ENCODE peak calls at places on chromosomes 2 and 18, in five cellular contexts. R is GM12878, O is PC-9, C is left ventricle myocardium inferior, P is left lung. Z is an unnamed sample.

GRCh38 chr2:241116606-241117560 is 14.8 kb upstream of the MTERF4 start:
- DNase-seq in P (no peak), R (no peak), O (no peak), C (no peak), Z (no peak)

GRCh38 chr2:37389395-37389794 is 45.0 kb downstream of the QPCT start:
- DNase-seq in P (no peak), C (no peak), R (no peak), O (no peak), Z (no peak)

GRCh38 chr2:128421861-128422311 is 103.2 kb upstream of the HS6ST1 start:
- DNase-seq in C (no peak), P (peak; percentile 12), R (no peak), O (no peak), Z (no peak)

GRCh38 chr18:38551881-38552280 is 986.3 kb upstream of the CELF4 start:
- DNase-seq in P (no peak), O (no peak), C (no peak), R (no peak), Z (no peak)

GRCh38 chr2:73983322-73984202 is 1.1 kb upstream of the TET3 start:
- DNase-seq in P (peak; percentile 91), R (no peak), O (peak; percentile 98), C (no peak), Z (peak; percentile 56)

GRCh38 chr2:74502720-74503505 is 3.5 kb upstream of the LBX2 start:
- DNase-seq in P (peak; percentile 91), O (peak; percentile 71), C (peak; percentile 87), R (no peak), Z (no peak)

GRCh38 chr2:6493669-6494068 is 372.0 kb downstream of the CMPK2 start:
- DNase-seq in O (no peak), P (no peak), R (no peak), C (no peak), Z (no peak)

GRCh38 chr2:150803689-150804398 is 316.4 kb upstream of the RND3 start:
- DNase-seq in P (no peak), R (no peak), O (no peak), C (no peak), Z (no peak)

GRCh38 chr2:225411452-225411851 is 11.9 kb downstream of the NYAP2 start:
- DNase-seq in C (no peak), R (no peak), P (no peak), O (no peak), Z (no peak)

GRCh38 chr2:85458611-85459563 is 40.4 kb downstream of the SH2D6 start:
- DNase-seq in C (no peak), R (no peak), P (no peak), O (no peak), Z (no peak)

GRCh38 chr2:118013221-118013723 is 598 bp downstream of the CCDC93 start:
- DNase-seq in C (peak; percentile 54), P (peak; percentile 70), R (no peak), O (peak; percentile 56), Z (peak; percentile 61)

GRCh38 chr18:67766930-67767329 is 250.4 kb upstream of the DSEL start:
- DNase-seq in C (no peak), R (peak; percentile 5), P (no peak), O (no peak), Z (no peak)

GRCh38 chr2:240420206-240420899 is 15.1 kb upstream of the GPC1 start:
- DNase-seq in O (no peak), R (no peak), C (no peak), P (peak; percentile 28), Z (no peak)

GRCh38 chr18:77191241-77191751 is 58.4 kb upstream of the GALR1 start:
- DNase-seq in C (no peak), P (no peak), O (no peak), R (no peak), Z (no peak)

GRCh38 chr2:121386102-121386501 is 101.1 kb upstream of the TFCP2L1 start:
- DNase-seq in R (no peak), P (no peak), O (no peak), C (no peak), Z (no peak)
- H3K27ac ChIP-seq in R (no peak overlapping the region), P (no peak overlapping the region), O (no peak overlapping the region), C (no peak overlapping the region), Z (no peak overlapping the region)

GRCh38 chr2:9108210-9108967 is 98.2 kb upstream of the ASAP2 start:
- DNase-seq in P (no peak), C (no peak), O (no peak), R (no peak), Z (no peak)
- H3K27ac ChIP-seq in P (peak overlapping the region; percentile 39), C (no peak overlapping the region), O (no peak overlapping the region), R (no peak overlapping the region), Z (no peak overlapping the region)

GRCh38 chr2:178265851-178266250 is 71.5 kb downstream of the OSBPL6 start:
- DNase-seq in R (no peak), C (no peak), O (no peak), P (no peak), Z (no peak)
- H3K27ac ChIP-seq in R (no peak overlapping the region), C (no peak overlapping the region), O (no peak overlapping the region), P (no peak overlapping the region), Z (no peak overlapping the region)

DNA sequence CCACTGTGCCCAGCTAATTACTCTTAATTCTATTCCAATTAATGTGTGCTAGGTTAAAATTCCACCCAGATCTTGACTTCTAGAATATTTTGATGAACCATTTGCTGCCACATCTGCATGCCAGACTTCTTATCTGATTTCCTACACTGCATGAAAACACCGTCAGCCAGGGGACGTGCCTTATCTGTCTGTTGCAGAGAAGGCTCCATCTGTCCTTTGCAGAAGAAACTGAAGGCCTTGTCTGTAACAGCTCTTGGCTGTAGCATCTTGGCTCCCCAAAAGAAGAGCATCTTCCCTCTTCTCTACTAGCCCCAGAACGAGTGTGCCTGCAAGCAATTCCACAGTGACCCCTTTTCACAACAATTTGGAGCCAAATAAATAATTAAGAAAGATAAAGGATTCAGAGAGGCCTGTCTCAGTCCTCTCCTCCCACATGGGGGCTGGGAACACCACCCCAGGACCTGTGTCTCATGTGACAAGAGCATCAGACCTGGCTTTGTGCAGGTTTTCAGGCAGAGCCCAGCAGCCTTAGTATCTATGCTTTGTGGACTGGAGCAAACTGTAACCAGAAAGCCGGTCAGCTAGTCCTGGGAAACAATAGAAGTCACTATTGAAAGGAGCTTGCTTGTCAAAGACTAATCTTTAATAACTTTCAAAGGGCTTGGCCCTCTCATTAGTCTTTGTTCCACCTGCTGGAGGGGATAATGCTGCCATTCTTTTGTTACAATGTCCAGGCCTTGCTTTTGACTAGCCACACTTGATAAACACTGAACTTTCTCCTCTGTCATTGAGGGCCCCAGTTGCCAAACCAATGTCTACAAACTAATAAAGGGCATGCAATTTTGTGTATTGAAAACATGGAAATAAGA is 84.0 kb upstream of the NEUROD1 start:
- DNase-seq in O (no peak), C (no peak), P (no peak), R (no peak), Z (no peak)
- H3K27ac ChIP-seq in O (no peak overlapping the region), C (no peak overlapping the region), P (no peak overlapping the region), R (no peak overlapping the region), Z (no peak overlapping the region)

DNA sequence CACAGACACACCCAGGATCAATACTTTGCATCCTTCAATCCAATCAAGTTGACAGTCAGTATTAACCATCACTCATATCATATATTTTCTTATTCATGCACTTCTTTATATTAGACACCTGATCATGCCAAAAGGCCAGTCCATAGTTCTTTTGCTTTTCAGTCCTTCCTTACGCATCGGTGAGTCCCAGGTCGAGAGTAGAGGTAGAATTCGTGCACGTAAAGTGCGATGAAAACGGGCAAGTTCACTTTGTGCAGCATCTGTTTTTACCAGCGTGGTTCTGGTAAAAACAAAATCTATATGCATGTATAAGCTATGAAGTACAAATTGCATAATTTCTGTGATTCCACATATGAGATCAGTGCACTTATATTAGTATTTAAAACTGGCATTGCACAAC is 1.2 kb upstream of the COPS8 start:
- DNase-seq in P (no peak), O (no peak), C (no peak), R (no peak), Z (no peak)
- H3K27ac ChIP-seq in P (no peak overlapping the region), O (no peak overlapping the region), C (peak overlapping the region; percentile 94), R (no peak overlapping the region), Z (no peak overlapping the region)